ENCODE peak calls at places on chromosome 13, in four cellular contexts. T is K562, Q is GM12878, M is HepG2. N is an unnamed sample.

GRCh38 chr13:52832268-52832667 is 16.2 kb downstream of the PCDH8 start:
- DNase-seq in T (no peak), M (no peak), Q (no peak), N (no peak)

GRCh38 chr13:41365636-41366035 is 54.6 kb downstream of the NAA16 start:
- DNase-seq in M (no peak), T (no peak), Q (no peak), N (no peak)

GRCh38 chr13:25372275-25373081 is 704 bp downstream of the ATP8A2 start:
- DNase-seq in T (peak; percentile 16), M (no peak), Q (no peak), N (peak; percentile 64)

GRCh38 chr13:105497597-105497996 is 1037.9 kb downstream of the EFNB2 start:
- DNase-seq in Q (no peak), T (no peak), M (no peak), N (no peak)

GRCh38 chr13:113729329-113730019 is 29.6 kb upstream of the TMEM255B start:
- DNase-seq in M (no peak), T (no peak), Q (no peak), N (no peak)

GRCh38 chr13:33453911-33454310 is 168.4 kb upstream of the STARD13 start:
- DNase-seq in M (peak; percentile 20), Q (no peak), T (no peak), N (no peak)

GRCh38 chr13:61414686-61415664 is 674 bp downstream of the PCDH20 start:
- DNase-seq in Q (no peak), T (no peak), M (peak; percentile 26), N (peak; percentile 93)

GRCh38 chr13:29384466-29384865 is 211.0 kb downstream of the SLC7A1 start:
- DNase-seq in M (no peak), T (peak; percentile 53), Q (no peak), N (no peak)

GRCh38 chr13:114015608-114016295 is 41.9 kb upstream of the C13orf46 start:
- DNase-seq in Q (no peak), M (no peak), T (no peak), N (no peak)

GRCh38 chr13:38210928-38211596 is 138.6 kb upstream of the UFM1 start:
- DNase-seq in T (no peak), M (no peak), Q (no peak), N (peak; percentile 69)

GRCh38 chr13:40922437-40923040 is 96.6 kb downstream of the ELF1 start:
- DNase-seq in T (no peak), Q (no peak), M (peak; percentile 10), N (peak; percentile 40)

GRCh38 chr13:67619987-67620386 is 389.9 kb upstream of the PCDH9 start:
- DNase-seq in T (no peak), Q (no peak), M (no peak), N (no peak)

GRCh38 chr13:101785858-101786257 is 333.4 kb downstream of the ITGBL1 start:
- DNase-seq in Q (no peak), T (no peak), M (peak; percentile 17), N (peak; percentile 77)

GRCh38 chr13:65595881-65596280 is 1634.3 kb downstream of the PCDH9 start:
- DNase-seq in T (no peak), Q (no peak), M (no peak), N (no peak)

GRCh38 chr13:31674056-31674455 is 65.3 kb upstream of the RXFP2 start:
- DNase-seq in Q (no peak), M (no peak), T (no peak), N (no peak)

GRCh38 chr13:71712988-71713653 is 153.9 kb downstream of the DACH1 start:
- DNase-seq in Q (no peak), M (peak; percentile 49), T (no peak), N (peak; percentile 69)

GRCh38 chr13:94609196-94609595 is 7.5 kb downstream of the GPR180 start:
- DNase-seq in Q (no peak), T (no peak), M (no peak), N (no peak)

GRCh38 chr13:27250833-27251165 is 559 bp upstream of the RPL21 start:
- DNase-seq in T (no peak), Q (no peak), M (no peak), N (no peak)

GRCh38 chr13:113148407-113148806 is 10.0 kb upstream of the PROZ start:
- DNase-seq in T (no peak), M (no peak), Q (no peak), N (no peak)

GRCh38 chr13:44506719-44507118 is 69.4 kb downstream of the TSC22D1 start:
- DNase-seq in M (peak; percentile 15), T (no peak), Q (no peak), N (no peak)

GRCh38 chr13:60562081-60562764 is 165.2 kb downstream of the TDRD3 start:
- DNase-seq in M (no peak), T (no peak), Q (no peak), N (no peak)

GRCh38 chr13:65677906-65678305 is 1552.2 kb downstream of the PCDH9 start:
- DNase-seq in T (no peak), M (no peak), Q (no peak), N (peak; percentile 34)

GRCh38 chr13:75460644-75461043 is 21.3 kb downstream of the TBC1D4 start:
- DNase-seq in T (no peak), Q (no peak), M (no peak), N (no peak)

GRCh38 chr13:110920038-110920437 is 5.2 kb upstream of the ANKRD10 start:
- DNase-seq in T (no peak), Q (no peak), M (no peak), N (no peak)

GRCh38 chr13:48975926-48976676 is 389 bp downstream of the FNDC3A start:
- DNase-seq in M (peak; percentile 67), Q (no peak), T (peak; percentile 81), N (peak; percentile 83)
- TF ChIP-seq JUNB in M (no peak), Q (no peak), T (no peak), N (no peak)

GRCh38 chr13:73684286-73684685 is 449.9 kb downstream of the KLF12 start:
- DNase-seq in M (no peak), T (no peak), Q (no peak), N (no peak)
- H2AFZ ChIP-seq in M (no peak overlapping the region), T (no peak overlapping the region), Q (no peak overlapping the region), N (no peak overlapping the region)

DNA sequence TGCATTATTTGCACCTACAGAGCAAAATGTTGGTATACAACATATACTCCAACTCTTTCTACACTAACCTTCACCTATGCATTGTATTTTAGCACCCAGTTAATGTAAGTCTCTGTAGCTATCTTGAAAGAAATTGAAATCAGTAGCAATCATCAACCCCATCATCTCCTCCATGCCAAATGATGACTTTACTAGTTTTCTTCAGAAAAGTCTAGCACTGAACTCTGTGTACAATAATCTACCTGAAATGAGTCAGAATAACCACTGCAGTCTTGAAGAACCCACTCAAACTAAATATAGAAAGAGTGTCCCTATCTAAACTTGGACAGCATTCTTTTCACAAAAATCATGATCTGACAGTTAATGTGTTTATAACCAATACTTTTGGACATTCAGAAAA is 9.8 kb downstream of the IRS2 start:
- DNase-seq in Q (no peak), M (no peak), T (no peak), N (no peak)
- H3K4me1 ChIP-seq in Q (no peaks in the 10 kb centered on the region), M (no peaks in the 10 kb centered on the region), T (peaks cover 13% of the 10 kb centered on the region), N (peaks cover 42% of the 10 kb centered on the region)

DNA sequence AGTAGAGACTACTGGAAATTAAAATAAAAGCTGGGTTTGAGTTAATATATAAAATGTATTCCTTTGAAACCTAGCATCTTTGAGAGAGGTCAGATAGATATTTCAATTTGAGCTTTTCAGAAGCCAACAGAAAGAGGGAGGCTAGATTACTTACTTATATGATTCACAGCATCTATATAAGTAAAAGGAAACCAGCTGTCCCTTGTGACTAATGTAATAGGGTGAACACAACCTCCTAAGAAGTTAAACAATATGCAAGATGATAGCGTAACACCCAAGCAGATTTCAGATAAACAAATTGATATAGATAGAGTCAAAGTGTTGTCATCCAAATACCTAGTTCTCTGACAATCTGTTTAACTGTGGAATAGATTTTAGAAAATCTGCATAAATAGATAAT is 393.5 kb upstream of the GPC6 start:
- DNase-seq in Q (no peak), M (no peak), T (no peak), N (no peak)
- TF ChIP-seq JUNB in Q (no peak), M (no peak), T (no peak), N (no peak)

N was measured in GM23338.